ENCODE peak calls at places on chromosome 5, in four cellular contexts. I is HepG2, K is K562, F is GM12878. V is an unnamed sample.

GRCh38 chr5:168299372-168299771 is 7.9 kb downstream of the WWC1 start:
- DNase-seq in I (no peak), K (no peak), F (no peak), V (no peak)

GRCh38 chr5:54295658-54296276 is 14.6 kb downstream of the ARL15 start:
- DNase-seq in K (no peak), F (no peak), I (no peak), V (no peak)

GRCh38 chr5:116308391-116308790 is 223.6 kb downstream of the COMMD10 start:
- DNase-seq in I (no peak), F (no peak), K (no peak), V (no peak)

GRCh38 chr5:14286574-14287399 is 143.6 kb downstream of the TRIO start:
- DNase-seq in I (no peak), F (peak; percentile 86), K (no peak), V (no peak)

GRCh38 chr5:156329197-156329611 is 2.2 kb downstream of the SGCD start:
- DNase-seq in I (no peak), F (no peak), K (no peak), V (no peak)

GRCh38 chr5:142427529-142427928 is 102.7 kb upstream of the SPRY4 start:
- DNase-seq in F (no peak), K (no peak), I (no peak), V (no peak)

GRCh38 chr5:120529386-120529785 is 65.3 kb downstream of the PRR16 start:
- DNase-seq in F (no peak), K (no peak), I (no peak), V (no peak)

GRCh38 chr5:91142819-91143218 is 240.3 kb downstream of the ARRDC3 start:
- DNase-seq in I (no peak), K (no peak), F (no peak), V (no peak)

GRCh38 chr5:68804343-68804742 is 289.5 kb upstream of the SLC30A5 start:
- DNase-seq in F (no peak), I (no peak), K (no peak), V (no peak)

GRCh38 chr5:147336871-147337270 is 102.0 kb downstream of the STK32A start:
- DNase-seq in K (no peak), F (no peak), I (no peak), V (no peak)

GRCh38 chr5:98402130-98402529 is 371.3 kb upstream of the RGMB start:
- DNase-seq in I (no peak), K (no peak), F (no peak), V (no peak)

GRCh38 chr5:57499262-57500050 is 16.8 kb upstream of the ACTBL2 start:
- DNase-seq in F (peak; percentile 44), I (peak; percentile 5), K (peak; percentile 46), V (peak; percentile 34)

GRCh38 chr5:80255752-80256479 is at the start of gene SERINC5:
- DNase-seq in K (peak; percentile 91), F (no peak), I (peak; percentile 53), V (peak; percentile 87)

GRCh38 chr5:174100490-174100889 is 55.0 kb downstream of the NSG2 start:
- DNase-seq in K (no peak), I (no peak), F (no peak), V (no peak)

GRCh38 chr5:88141695-88141979 is 127.0 kb downstream of the TMEM161B start:
- DNase-seq in I (no peak), K (no peak), F (no peak), V (no peak)

GRCh38 chr5:88143693-88144218 is 124.9 kb downstream of the TMEM161B start:
- DNase-seq in K (no peak), I (no peak), F (no peak), V (no peak)

GRCh38 chr5:88142801-88143692 is 125.6 kb downstream of the TMEM161B start:
- DNase-seq in K (no peak), I (no peak), F (no peak), V (no peak)

GRCh38 chr5:88140863-88141694 is 127.6 kb downstream of the TMEM161B start:
- DNase-seq in F (peak; percentile 8), K (peak; percentile 96), I (peak; percentile 93), V (peak; percentile 92)

GRCh38 chr5:88140396-88140862 is 128.2 kb downstream of the TMEM161B start:
- DNase-seq in K (no peak), I (no peak), F (no peak), V (no peak)
- TF ChIP-seq SP1 in K (no peak), I (no peak), F (no peak), V (no peak)

GRCh38 chr5:177431317-177432142 is 5.1 kb downstream of the GRK6 start:
- DNase-seq in F (peak; percentile 77), I (no peak), K (no peak), V (no peak)
- TF ChIP-seq BHLHE40 in F (peak; percentile 99), I (no peak), K (no peak), V (no peak)

DNA sequence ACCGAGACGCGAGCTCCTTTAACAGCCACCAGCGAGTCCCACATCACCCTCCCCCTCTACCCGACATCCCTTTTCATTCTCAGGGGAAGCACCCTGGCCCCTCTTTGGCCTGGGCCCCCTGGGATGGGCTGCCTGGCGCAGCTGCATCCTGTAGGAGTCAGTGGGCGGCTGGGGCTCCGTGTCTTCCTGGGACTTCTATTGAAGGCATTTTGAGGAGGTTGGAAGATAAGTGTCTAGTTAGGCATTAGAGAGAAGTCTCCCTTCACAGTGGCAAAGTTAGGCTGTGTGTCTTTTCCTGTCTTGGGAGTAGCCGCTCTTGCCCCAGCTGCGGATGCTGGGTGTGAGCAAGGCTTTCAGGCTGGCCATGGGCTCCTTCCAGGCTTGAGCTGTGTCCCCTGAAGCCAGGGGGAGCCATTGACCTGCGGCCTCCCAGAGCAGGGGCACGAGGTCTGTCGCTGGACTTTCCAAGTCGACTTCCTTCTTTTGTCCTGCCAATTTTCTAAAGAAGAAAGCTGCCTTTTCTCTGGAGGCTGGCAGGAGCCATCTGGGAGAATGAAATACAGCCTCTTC is 18.6 kb upstream of the NKD2 start:
- DNase-seq in I (no peak), K (no peak), F (no peak), V (no peak)
- TF ChIP-seq SP1 in I (no peak), K (no peak), F (no peak), V (no peak)

DNA sequence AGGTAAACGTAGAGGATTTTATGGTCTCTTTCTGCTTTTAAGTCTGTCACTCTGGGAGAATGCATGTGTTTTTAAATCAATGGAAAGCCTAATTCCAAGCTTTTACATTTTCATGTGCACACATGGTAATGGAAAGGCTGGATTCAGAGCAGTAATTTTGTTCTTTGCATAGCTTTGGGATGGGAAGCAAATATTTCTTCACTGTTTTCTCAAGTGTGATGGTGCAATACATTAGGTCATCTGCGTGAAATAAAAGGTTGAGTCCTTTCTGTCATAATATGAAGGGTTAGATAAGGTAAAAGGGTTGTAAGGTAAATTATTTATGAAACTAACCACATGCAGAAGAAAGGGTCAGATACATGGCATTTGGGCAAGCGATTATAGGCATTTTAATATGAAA is 88.2 kb upstream of the NR3C1 start:
- DNase-seq in I (peak; percentile 85), K (no peak), F (no peak), V (no peak)
- TF ChIP-seq BHLHE40 in I (no peak), K (no peak), F (no peak), V (no peak)

V was measured in HEK293T.